ENCODE peak calls at places on chromosomes 13 and 19, in seven cellular contexts. S is keratinocyte; J is NCI-H345; Z is stimulated activated CD8-positive, alpha-beta memory T cell treated with anti-CD3 and anti-CD28 coated beads, Interleukin-15, amount 100 ng/mL, for 24 hours; D is A549; V is T-helper 17 cell; U is HTR-8/SVneo. B is an unnamed sample.

GRCh38 chr19:16447015-16447384 is 24.8 kb downstream of the EPS15L1 start:
- DNase-seq in D (no peak), U (no peak), Z (no peak), J (no peak), V (no peak), S (no peak), B (peak)

GRCh38 chr19:40254714-40255418 is 28.4 kb upstream of the CCNP start:
- DNase-seq in Z (no peak), V (no peak), D (no peak), S (no peak), U (no peak), J (no peak), B (no peak)

GRCh38 chr13:36297259-36297599 is 385 bp downstream of the CCDC169 start:
- DNase-seq in S (no peak), V (no peak), J (peak), D (peak), U (peak), Z (no peak), B (peak)

GRCh38 chr13:112992931-112993700 is 24.1 kb downstream of the MCF2L start:
- DNase-seq in V (no peak), S (no peak), J (no peak), U (no peak), Z (no peak), D (no peak), B (no peak)

GRCh38 chr19:3743486-3743885 is 18.0 kb downstream of the APBA3 start:
- DNase-seq in Z (no peak), V (no peak), S (no peak), D (no peak), U (no peak), J (no peak), B (peak)

GRCh38 chr19:1745589-1746031 is 7.7 kb upstream of the ONECUT3 start:
- DNase-seq in U (no peak), J (no peak), S (no peak), V (no peak), D (no peak), Z (no peak), B (no peak)

GRCh38 chr13:41199526-41199925 is 5.2 kb upstream of the KBTBD7 start:
- DNase-seq in Z (no peak), D (no peak), U (no peak), V (no peak), J (no peak), S (no peak), B (no peak)

GRCh38 chr13:43964698-43965097 is 85.0 kb downstream of the LACC1 start:
- DNase-seq in D (no peak), S (no peak), Z (no peak), U (no peak), J (no peak), V (no peak), B (no peak)

GRCh38 chr19:28960586-28960985 is 252.4 kb downstream of the UQCRFS1 start:
- DNase-seq in V (no peak), S (no peak), Z (no peak), U (no peak), D (no peak), J (no peak), B (no peak)

GRCh38 chr19:15563325-15563794 is 51.7 kb upstream of the CYP4F8 start:
- DNase-seq in D (no peak), U (no peak), J (peak), V (no peak), Z (no peak), S (no peak), B (no peak)

GRCh38 chr13:98188544-98189166 is 11.6 kb upstream of the RNF113B start:
- DNase-seq in J (no peak), S (no peak), D (no peak), Z (no peak), V (no peak), U (no peak), B (no peak)

GRCh38 chr19:4229179-4229931 is at the start of gene EBI3:
- DNase-seq in J (no peak), D (no peak), Z (no peak), U (peak), V (no peak), S (no peak), B (peak)

GRCh38 chr13:49219647-49220034 is 497 bp upstream of the MLNR start:
- DNase-seq in S (no peak), V (no peak), J (no peak), D (no peak), U (no peak), Z (no peak), B (no peak)

GRCh38 chr19:18428837-18429674 is 8.9 kb downstream of the ISYNA1 start:
- DNase-seq in V (peak), U (no peak), Z (peak), D (peak), S (no peak), J (peak), B (peak)

GRCh38 chr19:11018179-11018578 is 57.3 kb downstream of the SMARCA4 start:
- DNase-seq in V (no peak), U (peak), D (no peak), J (no peak), S (no peak), Z (no peak), B (peak)

GRCh38 chr19:14019100-14019499 is 8.8 kb upstream of the RLN3 start:
- DNase-seq in Z (no peak), J (no peak), S (no peak), V (no peak), U (no peak), D (no peak), B (no peak)

GRCh38 chr19:30590596-30591229 is 218.5 kb downstream of the ZNF536 start:
- DNase-seq in V (no peak), U (no peak), S (no peak), Z (no peak), J (no peak), D (no peak), B (no peak)

GRCh38 chr13:69109891-69110525 is 997.6 kb upstream of the ATXN8OS start:
- DNase-seq in U (no peak), J (peak), Z (no peak), S (no peak), D (no peak), V (no peak), B (no peak)

GRCh38 chr19:40525234-40526051 is 51.2 kb upstream of the SHKBP1 start:
- DNase-seq in D (no peak), S (no peak), U (no peak), Z (no peak), V (no peak), J (no peak), B (no peak)

GRCh38 chr19:7550987-7551761 is 15.7 kb downstream of the PNPLA6 start:
- DNase-seq in V (no peak), S (no peak), U (peak), J (peak), Z (no peak), D (no peak), B (peak)

GRCh38 chr19:18439025-18439909 is 1.3 kb upstream of the ISYNA1 start:
- DNase-seq in V (no peak), Z (no peak), J (no peak), S (no peak), D (no peak), U (no peak), B (peak)

GRCh38 chr13:110023729-110024645 is 237.6 kb upstream of the IRS2 start:
- DNase-seq in Z (no peak), D (no peak), J (peak), V (no peak), S (no peak), U (no peak), B (no peak)

GRCh38 chr19:41218615-41219507 is at the start of gene AXL:
- DNase-seq in U (peak), J (no peak), S (peak), D (peak), V (no peak), Z (no peak), B (peak)

GRCh38 chr19:53037101-53038097 is 7.1 kb upstream of the ERVV-2 start:
- DNase-seq in Z (no peak), D (no peak), S (no peak), U (no peak), V (no peak), J (no peak), B (peak)